ENCODE peak calls at places on chromosomes 13 and 19, in eight cellular contexts. N is kidney, I is body of pancreas, X is tibial nerve, D is Caco-2, Q is testis, T is PC-3, Y is right lobe of liver. U is an unnamed sample. For H3K36me3 and H3K4me1, the result is how much of the 10 kb centered on the place peaks cover.

GRCh38 chr19:52665529-52665928 is 27.4 kb upstream of the ZNF83 start:
- DNase-seq in Y (no peak), T (peak), D (no peak), X (no peak), Q (no peak), N (no peak), I (no peak), U (no peak)

GRCh38 chr13:46720189-46720588 is 76.8 kb downstream of the ESD start:
- DNase-seq in X (no peak), Q (no peak), I (no peak), D (no peak), Y (no peak), T (no peak), N (no peak), U (no peak)

GRCh38 chr19:41937525-41937924 is 9.3 kb upstream of the ERFL start:
- DNase-seq in T (no peak), X (no peak), Q (no peak), N (no peak), D (no peak), I (no peak), Y (no peak), U (no peak)

GRCh38 chr13:114152285-114152645 is 19.8 kb upstream of the RASA3 start:
- DNase-seq in I (no peak), T (no peak), Y (no peak), Q (no peak), X (no peak), N (no peak), D (no peak), U (no peak)

GRCh38 chr13:64538711-64539110 is 2691.4 kb downstream of the PCDH9 start:
- DNase-seq in T (peak), I (no peak), Q (no peak), X (no peak), N (no peak), Y (no peak), D (no peak), U (no peak)

GRCh38 chr13:84686973-84687372 is 804.7 kb upstream of the SLITRK1 start:
- DNase-seq in D (no peak), X (no peak), N (no peak), Y (no peak), T (no peak), I (no peak), Q (no peak), U (no peak)

GRCh38 chr13:110936519-110936918 is 21.6 kb upstream of the ANKRD10 start:
- DNase-seq in Y (no peak), D (no peak), Q (no peak), N (no peak), T (no peak), I (no peak), X (no peak), U (no peak)

GRCh38 chr13:41139296-41139966 is 6.8 kb upstream of the KBTBD6 start:
- DNase-seq in T (peak), X (no peak), Q (no peak), Y (no peak), I (no peak), D (no peak), N (no peak), U (no peak)

GRCh38 chr19:55544014-55544413 is 1.3 kb downstream of the SBK3 start:
- DNase-seq in N (no peak), Y (no peak), T (no peak), Q (no peak), I (no peak), X (no peak), D (no peak), U (no peak)

GRCh38 chr13:106691251-106691650 is 123.3 kb upstream of the ARGLU1 start:
- DNase-seq in D (no peak), N (no peak), Q (no peak), I (no peak), T (no peak), Y (no peak), X (no peak), U (no peak)
- H3K36me3 ChIP-seq in D (under half), N (under half), Q (under half), I (under half), T (under half), Y (under half), X (under half), U (under half)

GRCh38 chr19:39829702-39830275 is 4.2 kb downstream of the DYRK1B start:
- DNase-seq in T (no peak), D (no peak), Q (no peak), Y (no peak), I (no peak), N (no peak), X (no peak), U (no peak)
- TF ChIP-seq CTCF in T (no peak), D (no peak), Q (no peak), Y (no peak), I (no peak), N (no peak), X (no peak), U (no peak)

DNA sequence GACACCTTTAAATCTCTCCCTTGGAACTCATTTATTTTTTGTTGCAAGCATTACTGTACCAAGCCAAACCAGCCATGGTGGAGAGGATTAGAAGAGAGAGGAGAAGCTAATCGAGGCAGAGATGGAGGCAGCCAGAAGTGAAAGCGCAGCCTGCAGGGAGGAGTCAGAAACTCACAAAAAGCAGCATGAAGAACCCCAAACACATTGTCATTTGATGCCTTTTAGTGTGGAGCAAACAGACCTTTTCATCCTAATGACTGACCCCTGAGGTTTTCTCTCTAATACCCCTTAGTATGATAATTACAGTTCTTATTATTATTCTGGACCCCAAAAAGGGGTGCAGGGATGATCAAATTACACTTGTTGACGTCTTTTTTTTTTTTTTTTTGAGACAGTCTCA is 62.5 kb downstream of the TNFRSF19 start:
- DNase-seq in T (no peak), N (no peak), Q (no peak), X (no peak), Y (no peak), I (no peak), D (no peak), U (no peak)
- H3K4me1 ChIP-seq in T (under half), N (under half), Q (half or more), X (under half), Y (under half), I (under half), D (half or more), U (under half)

DNA sequence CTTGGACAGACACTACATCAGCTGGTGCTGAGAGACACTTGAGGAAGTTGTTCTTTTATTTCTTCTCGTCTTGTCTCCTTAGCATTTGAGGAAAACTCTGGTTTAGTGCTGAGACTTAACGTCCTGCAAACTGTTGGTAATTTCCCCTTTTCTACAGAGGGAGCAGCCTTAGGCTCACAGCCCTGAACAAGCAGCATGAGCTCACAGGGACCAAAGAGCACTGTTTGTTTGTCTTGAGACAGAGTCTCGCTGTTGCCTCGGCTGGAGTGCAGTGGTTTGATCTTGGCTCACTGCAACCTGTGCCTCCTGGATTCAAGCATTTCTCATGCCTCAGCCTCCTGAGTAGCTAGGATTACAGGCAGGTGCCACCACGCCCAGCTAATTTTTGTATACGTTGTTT is 5.5 kb downstream of the ZNF805 start:
- DNase-seq in N (no peak), Y (no peak), X (no peak), I (no peak), T (no peak), Q (no peak), D (no peak), U (no peak)
- H3K36me3 ChIP-seq in N (under half), Y (under half), X (half or more), I (under half), T (under half), Q (under half), D (under half), U (half or more)

GRCh38 chr13:59771272-59771671 is 392.5 kb downstream of the DIAPH3 start:
- DNase-seq in I (no peak), Q (no peak), X (no peak), T (peak), N (no peak), D (no peak), Y (no peak), U (no peak)
- TF ChIP-seq CTCF in I (peak), Q (peak), X (no peak), T (peak), N (peak), D (peak), Y (peak), U (peak)